ENCODE peak calls at places on chromosomes 1 and 21, in four cellular contexts. O is thyroid gland, Q is IMR-90, M is adrenal gland. J is an unnamed sample.

GRCh38 chr1:162042361-162042760 is 18.7 kb upstream of the OLFML2B start:
- DNase-seq in Q (no peak), M (no peak), O (no peak), J (no peak)

GRCh38 chr1:228363686-228364067 is 43.0 kb downstream of the TRIM11 start:
- DNase-seq in M (no peak), Q (no peak), O (no peak), J (no peak)

GRCh38 chr1:25247829-25248754 is 838 bp upstream of the RSRP1 start:
- DNase-seq in O (no peak), Q (no peak), M (no peak), J (no peak)

GRCh38 chr1:11479375-11479979 is 522 bp downstream of the DISP3 start:
- DNase-seq in Q (no peak), O (no peak), M (no peak), J (no peak)

GRCh38 chr1:16618719-16619118 is 5.4 kb upstream of the NBPF1 start:
- DNase-seq in Q (no peak), M (peak), O (no peak), J (no peak)

GRCh38 chr1:167425482-167425881 is 92.8 kb downstream of the CD247 start:
- DNase-seq in Q (no peak), M (no peak), O (no peak), J (no peak)

GRCh38 chr1:203152158-203153034 is 23.2 kb downstream of the MYBPH start:
- DNase-seq in M (no peak), O (peak), Q (peak), J (peak)

GRCh38 chr1:228332797-228333738 is 73.6 kb downstream of the TRIM11 start:
- DNase-seq in O (no peak), M (no peak), Q (no peak), J (no peak)

GRCh38 chr1:158150512-158150911 is 30.2 kb upstream of the CD1D start:
- DNase-seq in M (no peak), Q (no peak), O (no peak), J (no peak)

DNA sequence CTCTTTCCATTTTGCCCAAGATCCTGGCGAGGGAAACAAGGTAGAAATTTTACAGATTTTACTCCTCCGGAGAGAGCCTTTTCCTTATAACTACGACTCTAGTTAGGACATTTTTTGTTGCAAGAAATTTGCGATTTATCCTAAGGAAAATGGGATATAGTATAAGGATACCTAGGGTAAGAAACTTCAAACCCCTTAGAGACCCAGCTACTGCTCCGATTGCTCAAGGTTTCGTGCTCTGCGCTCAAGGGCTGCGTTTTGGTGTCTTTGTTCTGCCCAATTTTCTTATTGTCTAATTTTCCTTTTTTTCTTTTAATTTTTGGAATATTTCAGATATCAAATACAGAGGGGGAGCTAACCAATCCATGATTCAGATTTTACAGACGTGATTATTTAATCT is 1.5 kb downstream of the TTC3 start:
- DNase-seq in O (no peak), Q (no peak), M (no peak), J (no peak)
- TF ChIP-seq CTCF in O (no peak), Q (no peak), M (no peak), J (no peak)

DNA sequence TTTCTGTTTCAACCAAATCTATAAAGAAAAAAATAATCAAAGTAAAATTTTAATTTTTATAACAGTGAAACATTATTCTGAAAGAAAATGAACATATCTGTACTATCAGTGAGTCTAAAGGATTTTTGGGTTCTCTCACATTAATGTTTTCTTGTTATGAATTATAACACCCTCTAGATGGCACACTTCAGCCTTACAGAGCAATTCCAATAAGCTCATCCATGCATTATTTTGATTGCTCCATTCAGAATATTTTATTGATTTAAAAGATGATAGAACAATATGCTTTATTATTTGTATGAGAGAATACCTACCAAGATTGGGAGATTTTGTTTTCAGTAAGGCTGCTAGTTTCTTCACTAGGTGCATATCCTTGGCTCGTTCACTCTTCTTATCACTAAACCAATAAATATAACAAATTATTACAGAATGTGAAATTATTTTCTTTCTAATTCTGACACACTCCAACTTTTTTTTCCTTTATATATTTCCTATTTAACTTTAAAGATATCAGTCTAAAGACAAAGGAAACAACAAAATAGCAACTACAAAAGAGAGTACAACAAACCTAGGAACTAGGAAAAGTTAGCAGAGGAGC is 82.4 kb downstream of the RAB3GAP2 start:
- DNase-seq in Q (peak), O (no peak), M (no peak), J (peak)
- TF ChIP-seq CTCF in Q (peak), O (peak), M (peak), J (peak)

GRCh38 chr1:76865696-76866291 is 1.5 kb upstream of the ST6GALNAC5 start:
- DNase-seq in O (no peak), M (no peak), Q (no peak), J (no peak)

GRCh38 chr1:76868154-76868882 is 1.0 kb downstream of the ST6GALNAC5 start:
- DNase-seq in M (peak), O (peak), Q (peak), J (no peak)

GRCh38 chr1:76868916-76869315 is 1.6 kb downstream of the ST6GALNAC5 start:
- DNase-seq in Q (no peak), O (no peak), M (peak), J (no peak)

GRCh38 chr1:76866566-76866965 is 714 bp upstream of the ST6GALNAC5 start:
- DNase-seq in M (no peak), O (no peak), Q (no peak), J (no peak)

DNA sequence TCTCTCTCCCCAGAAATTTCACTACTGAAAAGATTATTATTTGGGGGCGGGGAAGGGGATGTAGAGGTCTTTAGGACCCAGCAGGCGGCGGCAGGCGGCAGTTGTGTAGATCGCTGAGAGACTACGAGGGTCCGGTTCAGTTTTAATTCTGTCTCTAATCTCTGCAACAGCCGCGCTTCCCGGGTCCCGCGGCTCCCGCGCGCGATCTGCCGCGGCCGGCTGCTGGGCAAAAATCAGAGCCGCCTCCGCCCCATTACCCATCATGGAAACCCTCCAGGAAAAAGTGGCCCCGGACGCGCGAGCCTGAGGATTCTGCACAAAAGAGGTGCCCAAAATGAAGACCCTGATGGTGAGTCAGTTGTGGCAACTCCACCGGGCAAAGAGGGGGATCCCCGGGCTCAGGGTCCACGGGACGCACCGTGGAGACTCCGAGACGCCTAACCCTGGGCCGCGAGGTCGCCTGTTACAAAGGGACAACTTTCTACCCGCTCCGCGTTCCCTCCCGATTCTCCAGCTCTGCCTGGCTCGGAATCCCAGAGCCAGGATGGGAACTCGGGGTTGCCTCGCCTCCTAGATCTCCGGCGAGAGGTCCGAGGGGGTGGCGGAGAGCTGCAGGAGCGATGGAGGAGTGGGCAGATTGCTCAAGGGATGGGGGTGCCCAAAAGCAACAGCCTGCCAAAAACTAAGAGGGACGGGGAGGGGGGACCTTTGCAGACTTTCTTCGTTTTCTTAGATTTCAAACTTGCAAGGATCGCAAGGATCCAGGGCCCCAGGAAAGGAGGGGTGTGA is at the start of gene ST6GALNAC5:
- DNase-seq in Q (peak), O (peak), M (peak), J (no peak)
- TF ChIP-seq CTCF in Q (no peak), O (no peak), M (peak), J (no peak)

GRCh38 chr1:19445417-19446342 is 39.7 kb downstream of the CAPZB start:
- DNase-seq in M (no peak), Q (no peak), O (peak), J (peak)
- TF ChIP-seq CTCF in M (peak), Q (peak), O (peak), J (peak)

GRCh38 chr1:69511426-69512192 is 56.1 kb upstream of the LRRC7 start:
- DNase-seq in O (no peak), M (no peak), Q (no peak), J (no peak)
- TF ChIP-seq CTCF in O (no peak), M (no peak), Q (no peak), J (no peak)